ENCODE peak calls at places on chromosome 17, in eight cellular contexts. One of them, this sample, is unnamed.

GRCh38 chr17:40542562-40543411 is 22.5 kb downstream of the CCR7 start:
- DNase-seq in IMR-90: peak
- DNase-seq in adrenal gland: peak
- DNase-seq in DMS53: no peak
- DNase-seq in brain microvascular endothelial cell: peak
- DNase-seq in activated naive CD4-positive, alpha-beta T cell: no peak
- DNase-seq in WTC11: peak
- DNase-seq in T-helper 9 cell: peak
- DNase-seq in this sample: peak

GRCh38 chr17:7403043-7403901 is 625 bp downstream of the TMEM256 start:
- DNase-seq in brain microvascular endothelial cell: no peak
- DNase-seq in adrenal gland: no peak
- DNase-seq in DMS53: no peak
- DNase-seq in activated naive CD4-positive, alpha-beta T cell: no peak
- DNase-seq in T-helper 9 cell: peak
- DNase-seq in IMR-90: no peak
- DNase-seq in WTC11: peak
- DNase-seq in this sample: no peak

GRCh38 chr17:50908860-50909764 is 43.0 kb upstream of the TOB1 start:
- DNase-seq in brain microvascular endothelial cell: no peak
- DNase-seq in T-helper 9 cell: peak
- DNase-seq in DMS53: peak
- DNase-seq in WTC11: peak
- DNase-seq in activated naive CD4-positive, alpha-beta T cell: no peak
- DNase-seq in adrenal gland: no peak
- DNase-seq in IMR-90: no peak
- DNase-seq in this sample: no peak

GRCh38 chr17:80441133-80441578 is 26.2 kb downstream of the ENDOV start:
- DNase-seq in T-helper 9 cell: peak
- DNase-seq in activated naive CD4-positive, alpha-beta T cell: peak
- DNase-seq in IMR-90: peak
- DNase-seq in brain microvascular endothelial cell: no peak
- DNase-seq in DMS53: no peak
- DNase-seq in adrenal gland: peak
- DNase-seq in WTC11: peak
- DNase-seq in this sample: peak

GRCh38 chr17:80364091-80364691 is 50.8 kb upstream of the ENDOV start:
- DNase-seq in WTC11: peak
- DNase-seq in activated naive CD4-positive, alpha-beta T cell: no peak
- DNase-seq in T-helper 9 cell: no peak
- DNase-seq in DMS53: peak
- DNase-seq in adrenal gland: no peak
- DNase-seq in brain microvascular endothelial cell: no peak
- DNase-seq in IMR-90: no peak
- DNase-seq in this sample: no peak

GRCh38 chr17:51869387-51869786 is 289.1 kb downstream of the CA10 start:
- DNase-seq in WTC11: peak
- DNase-seq in adrenal gland: peak
- DNase-seq in IMR-90: no peak
- DNase-seq in activated naive CD4-positive, alpha-beta T cell: no peak
- DNase-seq in T-helper 9 cell: no peak
- DNase-seq in DMS53: peak
- DNase-seq in brain microvascular endothelial cell: no peak
- DNase-seq in this sample: no peak

GRCh38 chr17:3660311-3660891 is 8.0 kb downstream of the TAX1BP3 start:
- DNase-seq in activated naive CD4-positive, alpha-beta T cell: no peak
- DNase-seq in DMS53: no peak
- DNase-seq in brain microvascular endothelial cell: no peak
- DNase-seq in adrenal gland: peak
- DNase-seq in WTC11: no peak
- DNase-seq in IMR-90: no peak
- DNase-seq in T-helper 9 cell: no peak
- DNase-seq in this sample: no peak

GRCh38 chr17:37278247-37278894 is 97.4 kb upstream of the C17orf78 start:
- DNase-seq in T-helper 9 cell: no peak
- DNase-seq in IMR-90: no peak
- DNase-seq in adrenal gland: no peak
- DNase-seq in WTC11: no peak
- DNase-seq in brain microvascular endothelial cell: no peak
- DNase-seq in activated naive CD4-positive, alpha-beta T cell: no peak
- DNase-seq in DMS53: peak
- DNase-seq in this sample: no peak

GRCh38 chr17:70454377-70454776 is 285.0 kb downstream of the KCNJ2 start:
- DNase-seq in brain microvascular endothelial cell: no peak
- DNase-seq in IMR-90: no peak
- DNase-seq in WTC11: no peak
- DNase-seq in activated naive CD4-positive, alpha-beta T cell: no peak
- DNase-seq in adrenal gland: no peak
- DNase-seq in DMS53: no peak
- DNase-seq in T-helper 9 cell: no peak
- DNase-seq in this sample: no peak

GRCh38 chr17:81003711-81004335 is 12.2 kb downstream of the CHMP6 start:
- DNase-seq in adrenal gland: no peak
- DNase-seq in brain microvascular endothelial cell: no peak
- DNase-seq in activated naive CD4-positive, alpha-beta T cell: no peak
- DNase-seq in T-helper 9 cell: no peak
- DNase-seq in WTC11: no peak
- DNase-seq in IMR-90: no peak
- DNase-seq in DMS53: peak
- DNase-seq in this sample: no peak

GRCh38 chr17:45374501-45374900 is 57.7 kb upstream of the MAP3K14 start:
- DNase-seq in DMS53: no peak
- DNase-seq in adrenal gland: no peak
- DNase-seq in T-helper 9 cell: no peak
- DNase-seq in activated naive CD4-positive, alpha-beta T cell: no peak
- DNase-seq in IMR-90: peak
- DNase-seq in WTC11: no peak
- DNase-seq in brain microvascular endothelial cell: no peak
- DNase-seq in this sample: no peak

GRCh38 chr17:36979585-36979941 is 30.8 kb downstream of the AATF start:
- DNase-seq in activated naive CD4-positive, alpha-beta T cell: no peak
- DNase-seq in T-helper 9 cell: no peak
- DNase-seq in DMS53: peak
- DNase-seq in brain microvascular endothelial cell: no peak
- DNase-seq in adrenal gland: no peak
- DNase-seq in IMR-90: no peak
- DNase-seq in WTC11: no peak
- DNase-seq in this sample: no peak

This sample was measured in activated B cell treated with CpG ODN at 0.5 μM for 24 hours.